ENCODE peak calls at places on chromosomes 12 and 14, in five cellular contexts. One of them, this sample, is unnamed.

GRCh38 chr12:4169959-4170358 is 103.6 kb upstream of the CCND2 start:
- DNase-seq in GM23338: no peak
- DNase-seq in MM.1S: no peak
- DNase-seq in tibial artery: no peak
- DNase-seq in upper lobe of right lung: no peak
- DNase-seq in this sample: no peak

GRCh38 chr14:62592877-62593276 is 452.4 kb downstream of the KCNH5 start:
- DNase-seq in upper lobe of right lung: no peak
- DNase-seq in tibial artery: no peak
- DNase-seq in GM23338: no peak
- DNase-seq in MM.1S: no peak
- DNase-seq in this sample: no peak

GRCh38 chr12:67357726-67358125 is 88.6 kb downstream of the CAND1 start:
- DNase-seq in GM23338: no peak
- DNase-seq in MM.1S: no peak
- DNase-seq in upper lobe of right lung: no peak
- DNase-seq in tibial artery: no peak
- DNase-seq in this sample: no peak

GRCh38 chr12:21675641-21676040 is 18.0 kb upstream of the LDHB start:
- DNase-seq in upper lobe of right lung: no peak
- DNase-seq in MM.1S: no peak
- DNase-seq in tibial artery: no peak
- DNase-seq in GM23338: no peak
- DNase-seq in this sample: no peak

GRCh38 chr14:75295061-75295461 is 16.4 kb downstream of the FOS start:
- DNase-seq in MM.1S: no peak
- DNase-seq in GM23338: peak
- DNase-seq in upper lobe of right lung: peak
- DNase-seq in tibial artery: peak
- DNase-seq in this sample: no peak

GRCh38 chr14:94357166-94357565 is 31.2 kb downstream of the SERPINA1 start:
- DNase-seq in tibial artery: no peak
- DNase-seq in MM.1S: no peak
- DNase-seq in GM23338: no peak
- DNase-seq in upper lobe of right lung: no peak
- DNase-seq in this sample: no peak

GRCh38 chr12:96368233-96368632 is 32.0 kb downstream of the CDK17 start:
- DNase-seq in GM23338: no peak
- DNase-seq in upper lobe of right lung: no peak
- DNase-seq in tibial artery: no peak
- DNase-seq in MM.1S: no peak
- DNase-seq in this sample: no peak

GRCh38 chr14:95523051-95523817 is 6.8 kb upstream of the SYNE3 start:
- DNase-seq in GM23338: no peak
- DNase-seq in upper lobe of right lung: no peak
- DNase-seq in tibial artery: no peak
- DNase-seq in MM.1S: no peak
- DNase-seq in this sample: no peak

GRCh38 chr14:68548194-68549056 is 244.4 kb downstream of the ZFP36L1 start:
- DNase-seq in GM23338: peak
- DNase-seq in MM.1S: no peak
- DNase-seq in upper lobe of right lung: peak
- DNase-seq in tibial artery: peak
- DNase-seq in this sample: no peak

GRCh38 chr12:120015313-120015712 is 26.3 kb downstream of the BICDL1 start:
- DNase-seq in GM23338: no peak
- DNase-seq in tibial artery: no peak
- DNase-seq in MM.1S: no peak
- DNase-seq in upper lobe of right lung: no peak
- DNase-seq in this sample: no peak

GRCh38 chr12:51059086-51059485 is 11.0 kb downstream of the LETMD1 start:
- DNase-seq in upper lobe of right lung: no peak
- DNase-seq in GM23338: no peak
- DNase-seq in tibial artery: no peak
- DNase-seq in MM.1S: no peak
- DNase-seq in this sample: no peak

GRCh38 chr12:27524489-27524835 is 456 bp downstream of the PPFIBP1 start:
- DNase-seq in MM.1S: no peak
- DNase-seq in upper lobe of right lung: no peak
- DNase-seq in GM23338: no peak
- DNase-seq in tibial artery: no peak
- DNase-seq in this sample: no peak

GRCh38 chr12:109503611-109504010 is 26.2 kb downstream of the UBE3B start:
- DNase-seq in tibial artery: no peak
- DNase-seq in GM23338: no peak
- DNase-seq in upper lobe of right lung: no peak
- DNase-seq in MM.1S: no peak
- DNase-seq in this sample: no peak

GRCh38 chr14:98692832-98693231 is 579.2 kb downstream of the BCL11B start:
- DNase-seq in MM.1S: no peak
- DNase-seq in tibial artery: no peak
- DNase-seq in upper lobe of right lung: no peak
- DNase-seq in GM23338: no peak
- DNase-seq in this sample: no peak

GRCh38 chr12:113239811-113240331 is 18.6 kb downstream of the TPCN1 start:
- DNase-seq in upper lobe of right lung: no peak
- DNase-seq in GM23338: no peak
- DNase-seq in MM.1S: no peak
- DNase-seq in tibial artery: peak
- DNase-seq in this sample: peak

GRCh38 chr12:75938189-75938588 is 93.4 kb downstream of the PHLDA1 start:
- DNase-seq in MM.1S: no peak
- DNase-seq in tibial artery: no peak
- DNase-seq in GM23338: no peak
- DNase-seq in upper lobe of right lung: no peak
- DNase-seq in this sample: no peak

GRCh38 chr14:35215110-35215872 is 76.9 kb upstream of the PSMA6 start:
- DNase-seq in MM.1S: no peak
- DNase-seq in upper lobe of right lung: no peak
- DNase-seq in tibial artery: no peak
- DNase-seq in GM23338: peak
- DNase-seq in this sample: no peak

GRCh38 chr14:39267592-39268112 is 33.9 kb downstream of the MIA2 start:
- DNase-seq in MM.1S: peak
- DNase-seq in GM23338: peak
- DNase-seq in tibial artery: no peak
- DNase-seq in upper lobe of right lung: no peak
- DNase-seq in this sample: no peak

GRCh38 chr14:22849212-22849819 is 12.9 kb downstream of the MMP14 start:
- DNase-seq in tibial artery: peak
- DNase-seq in GM23338: peak
- DNase-seq in MM.1S: no peak
- DNase-seq in upper lobe of right lung: peak
- DNase-seq in this sample: no peak

GRCh38 chr14:69153848-69154208 is 909 bp upstream of the DCAF5 start:
- DNase-seq in GM23338: peak
- DNase-seq in tibial artery: no peak
- DNase-seq in upper lobe of right lung: no peak
- DNase-seq in MM.1S: no peak
- DNase-seq in this sample: no peak

GRCh38 chr14:100890451-100890850 is 13.1 kb downstream of the RTL1 start:
- DNase-seq in upper lobe of right lung: peak
- DNase-seq in MM.1S: no peak
- DNase-seq in tibial artery: peak
- DNase-seq in GM23338: no peak
- DNase-seq in this sample: peak

GRCh38 chr12:76627346-76628135 is 68.0 kb upstream of the OSBPL8 start:
- DNase-seq in MM.1S: no peak
- DNase-seq in upper lobe of right lung: no peak
- DNase-seq in tibial artery: no peak
- DNase-seq in GM23338: no peak
- DNase-seq in this sample: no peak

GRCh38 chr12:13839937-13840336 is 141.5 kb downstream of the GRIN2B start:
- DNase-seq in tibial artery: no peak
- DNase-seq in GM23338: no peak
- DNase-seq in upper lobe of right lung: no peak
- DNase-seq in MM.1S: no peak
- DNase-seq in this sample: no peak

GRCh38 chr12:127886821-127887220 is 380.1 kb upstream of the TMEM132C start:
- DNase-seq in upper lobe of right lung: no peak
- DNase-seq in MM.1S: no peak
- DNase-seq in GM23338: no peak
- DNase-seq in tibial artery: no peak
- DNase-seq in this sample: no peak

GRCh38 chr12:85820117-85820516 is 16.1 kb downstream of the RASSF9 start:
- DNase-seq in upper lobe of right lung: no peak
- DNase-seq in MM.1S: no peak
- DNase-seq in GM23338: no peak
- DNase-seq in tibial artery: no peak
- DNase-seq in this sample: no peak

GRCh38 chr14:92555440-92556111 is 42.0 kb downstream of the RIN3 start:
- DNase-seq in MM.1S: no peak
- DNase-seq in upper lobe of right lung: no peak
- DNase-seq in tibial artery: no peak
- DNase-seq in GM23338: no peak
- DNase-seq in this sample: no peak

GRCh38 chr14:92556255-92556741 is 42.7 kb downstream of the RIN3 start:
- DNase-seq in upper lobe of right lung: no peak
- DNase-seq in MM.1S: no peak
- DNase-seq in GM23338: no peak
- DNase-seq in tibial artery: no peak
- DNase-seq in this sample: no peak

GRCh38 chr14:92552066-92552465 is 38.5 kb downstream of the RIN3 start:
- DNase-seq in upper lobe of right lung: no peak
- DNase-seq in tibial artery: no peak
- DNase-seq in GM23338: no peak
- DNase-seq in MM.1S: peak
- DNase-seq in this sample: no peak

GRCh38 chr14:92551066-92551841 is 37.7 kb downstream of the RIN3 start:
- DNase-seq in upper lobe of right lung: no peak
- DNase-seq in MM.1S: peak
- DNase-seq in GM23338: no peak
- DNase-seq in tibial artery: no peak
- DNase-seq in this sample: no peak

GRCh38 chr14:92553456-92553855 is 39.9 kb downstream of the RIN3 start:
- DNase-seq in upper lobe of right lung: no peak
- DNase-seq in tibial artery: no peak
- DNase-seq in GM23338: peak
- DNase-seq in MM.1S: no peak
- DNase-seq in this sample: no peak
- TF ChIP-seq CTCF in upper lobe of right lung: no peak
- TF ChIP-seq CTCF in tibial artery: no peak
- TF ChIP-seq CTCF in GM23338: peak
- TF ChIP-seq CTCF in MM.1S: no peak
- TF ChIP-seq CTCF in this sample: peak

GRCh38 chr12:48865441-48866290 is at the start of gene RND1:
- DNase-seq in tibial artery: peak
- DNase-seq in MM.1S: peak
- DNase-seq in GM23338: peak
- DNase-seq in upper lobe of right lung: peak
- DNase-seq in this sample: no peak
- TF ChIP-seq CTCF in tibial artery: no peak
- TF ChIP-seq CTCF in MM.1S: no peak
- TF ChIP-seq CTCF in GM23338: no peak
- TF ChIP-seq CTCF in upper lobe of right lung: peak
- TF ChIP-seq CTCF in this sample: peak

DNA sequence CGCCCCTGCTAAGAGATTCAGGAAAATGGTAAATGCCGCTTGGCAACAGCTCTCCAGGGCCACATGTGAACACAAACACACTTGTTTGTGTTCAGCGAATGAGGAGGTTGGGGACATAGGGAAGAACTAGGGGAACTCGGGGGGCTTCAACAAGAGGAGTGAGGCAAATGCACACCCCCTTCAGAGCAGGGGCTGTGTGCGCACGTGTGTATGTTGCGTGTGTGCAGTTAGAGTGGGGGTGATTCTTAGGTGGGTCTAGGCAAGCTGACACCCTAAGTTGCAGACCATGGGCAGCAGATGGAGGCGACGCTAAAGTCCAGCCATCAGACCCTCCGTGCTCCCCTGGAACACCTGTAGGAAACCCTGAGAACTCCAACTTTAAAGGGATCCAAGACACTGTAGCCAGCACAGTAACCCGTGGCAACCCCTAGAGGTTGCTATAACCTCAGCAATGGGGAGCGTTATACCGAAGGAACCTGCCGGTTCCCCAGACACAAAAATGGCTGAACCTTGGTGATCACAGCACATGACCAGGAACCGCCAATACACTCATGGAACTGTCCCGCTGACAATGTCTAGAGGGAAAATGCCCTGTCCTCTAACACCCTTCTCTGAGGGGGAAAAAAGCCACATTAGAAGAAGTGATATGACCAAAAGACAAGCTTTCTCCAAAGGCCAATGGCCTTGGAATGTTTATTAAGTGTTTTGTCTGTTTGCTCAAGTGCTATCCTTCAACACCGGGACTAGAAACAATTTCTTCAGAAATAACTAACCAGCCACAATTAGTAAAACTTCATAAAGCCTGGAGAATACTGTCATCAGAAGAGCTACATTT is 86.5 kb upstream of the CEP83 start:
- DNase-seq in MM.1S: peak
- DNase-seq in tibial artery: no peak
- DNase-seq in GM23338: peak
- DNase-seq in upper lobe of right lung: no peak
- DNase-seq in this sample: no peak
- TF ChIP-seq CTCF in MM.1S: peak
- TF ChIP-seq CTCF in tibial artery: peak
- TF ChIP-seq CTCF in GM23338: peak
- TF ChIP-seq CTCF in upper lobe of right lung: peak
- TF ChIP-seq CTCF in this sample: peak

DNA sequence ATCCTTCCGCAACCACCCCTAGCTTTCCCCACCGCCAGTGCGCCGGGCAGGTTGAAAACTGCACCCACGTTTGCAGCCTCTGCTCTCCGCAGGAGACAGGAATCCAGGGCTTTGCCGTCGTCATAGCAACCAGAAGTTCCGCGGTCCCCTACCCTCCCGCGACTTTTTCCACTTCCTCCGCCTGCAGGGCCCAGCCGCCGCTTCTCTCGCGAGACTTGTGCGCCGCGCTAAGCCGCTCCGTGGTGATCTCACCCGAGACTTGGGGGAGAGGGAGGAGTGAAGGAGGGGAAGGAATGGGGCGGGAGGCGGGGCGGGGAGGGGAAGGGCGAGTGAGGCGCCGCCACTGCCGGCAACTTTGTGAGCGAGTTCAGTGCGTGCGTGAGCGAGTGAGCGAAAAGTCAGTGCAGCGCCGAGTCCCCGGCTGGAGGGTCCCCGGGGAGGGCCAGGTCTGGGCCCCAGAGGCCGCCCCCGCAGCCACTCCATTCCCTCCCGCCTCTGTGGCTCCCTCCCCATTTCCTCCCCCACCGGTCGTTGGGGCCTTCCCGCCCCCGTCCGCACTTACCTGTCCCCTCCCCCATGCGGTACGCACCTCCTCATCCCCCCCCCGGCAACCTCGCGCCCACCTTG is 413.0 kb downstream of the PCNX1 start:
- DNase-seq in MM.1S: peak
- DNase-seq in GM23338: peak
- DNase-seq in upper lobe of right lung: peak
- DNase-seq in tibial artery: peak
- DNase-seq in this sample: peak
- TF ChIP-seq CTCF in MM.1S: no peak
- TF ChIP-seq CTCF in GM23338: no peak
- TF ChIP-seq CTCF in upper lobe of right lung: no peak
- TF ChIP-seq CTCF in tibial artery: peak
- TF ChIP-seq CTCF in this sample: no peak

DNA sequence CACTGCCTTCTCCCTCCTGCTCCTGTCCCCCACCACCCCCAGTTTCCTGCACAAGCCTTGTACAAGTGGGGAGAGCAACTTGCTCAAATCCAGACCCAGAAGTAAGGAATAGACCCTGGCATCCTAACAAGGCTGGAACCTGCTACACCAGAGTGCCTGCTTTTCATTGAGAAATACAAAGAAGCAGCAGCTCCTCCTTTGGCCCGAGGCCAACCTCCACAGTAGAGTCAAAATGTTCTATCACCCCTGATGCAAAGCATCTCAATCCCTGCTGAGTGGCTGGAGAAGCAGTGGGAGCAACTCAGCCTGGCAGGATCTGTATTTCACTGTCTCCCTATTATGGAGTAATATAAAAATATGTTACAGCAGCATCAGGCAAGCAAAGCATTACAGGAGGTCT is 186.1 kb upstream of the EGLN3 start:
- DNase-seq in MM.1S: no peak
- DNase-seq in upper lobe of right lung: no peak
- DNase-seq in GM23338: no peak
- DNase-seq in tibial artery: no peak
- DNase-seq in this sample: no peak
- TF ChIP-seq CTCF in MM.1S: no peak
- TF ChIP-seq CTCF in upper lobe of right lung: no peak
- TF ChIP-seq CTCF in GM23338: no peak
- TF ChIP-seq CTCF in tibial artery: no peak
- TF ChIP-seq CTCF in this sample: no peak